ENCODE peak calls at places on chromosomes 13 and 19, in four cellular contexts. One of them, this sample, is unnamed.

GRCh38 chr19:11008111-11008510 is 47.3 kb downstream of the SMARCA4 start:
- DNase-seq in GM04503: no peak
- DNase-seq in breast epithelium: no peak
- DNase-seq in IMR-90: no peak
- DNase-seq in this sample: no peak

GRCh38 chr13:75384881-75385707 is 96.9 kb downstream of the TBC1D4 start:
- DNase-seq in GM04503: no peak
- DNase-seq in breast epithelium: no peak
- DNase-seq in IMR-90: no peak
- DNase-seq in this sample: no peak

GRCh38 chr19:50264483-50265186 is 61.2 kb downstream of the MYH14 start:
- DNase-seq in GM04503: no peak
- DNase-seq in breast epithelium: no peak
- DNase-seq in IMR-90: no peak
- DNase-seq in this sample: no peak

GRCh38 chr19:49502866-49503581 is 6.8 kb downstream of the RPS11 start:
- DNase-seq in GM04503: peak
- DNase-seq in breast epithelium: no peak
- DNase-seq in IMR-90: peak
- DNase-seq in this sample: no peak

GRCh38 chr13:111203742-111204386 is 88.8 kb downstream of the ARHGEF7 start:
- DNase-seq in GM04503: no peak
- DNase-seq in breast epithelium: no peak
- DNase-seq in IMR-90: no peak
- DNase-seq in this sample: no peak

GRCh38 chr19:18062043-18062442 is 24.7 kb downstream of the IL12RB1 start:
- DNase-seq in GM04503: no peak
- DNase-seq in breast epithelium: no peak
- DNase-seq in IMR-90: no peak
- DNase-seq in this sample: no peak

GRCh38 chr19:18488403-18488723 is 33.5 kb downstream of the ELL start:
- DNase-seq in GM04503: no peak
- DNase-seq in breast epithelium: no peak
- DNase-seq in IMR-90: no peak
- DNase-seq in this sample: no peak

GRCh38 chr13:51000576-51001260 is 91.1 kb downstream of the RNASEH2B start:
- DNase-seq in GM04503: peak
- DNase-seq in breast epithelium: peak
- DNase-seq in IMR-90: peak
- DNase-seq in this sample: no peak

This sample was measured in glutamatergic neuron.